ENCODE peak calls at places on chromosomes 2 and 18, in six cellular contexts. S is K562; N is HCT116; K is PC-3; B is naive thymus-derived CD4-positive, alpha-beta T cell; I is RWPE2. R is an unnamed sample.

GRCh38 chr2:16277117-16277516 is 336.8 kb downstream of the MYCN start:
- ATAC-seq in S (no peak), N (no peak), K (no peak), B (no peak), I (no peak), R (no peak)

GRCh38 chr18:47418746-47419145 is 167.3 kb upstream of the SKOR2 start:
- ATAC-seq in S (no peak), N (no peak), K (no peak), B (no peak), I (no peak), R (peak; percentile 41)

GRCh38 chr2:111624401-111625156 is 259.4 kb downstream of the ANAPC1 start:
- ATAC-seq in S (no peak), N (no peak), K (no peak), B (peak; percentile 67), I (peak; percentile 69), R (peak; percentile 78)

GRCh38 chr2:230991598-230991997 is 4.3 kb upstream of the SPATA3 start:
- ATAC-seq in S (no peak), N (no peak), K (no peak), B (no peak), I (no peak), R (no peak)

GRCh38 chr18:13801260-13801601 is 22.7 kb upstream of the MC5R start:
- ATAC-seq in S (no peak), N (peak; percentile 36), K (no peak), B (no peak), I (no peak), R (no peak)

GRCh38 chr18:22065311-22065710 is 104.1 kb upstream of the GATA6 start:
- ATAC-seq in S (peak; percentile 73), N (no peak), K (no peak), B (no peak), I (no peak), R (no peak)

GRCh38 chr2:215624423-215624829 is 188.6 kb upstream of the FN1 start:
- ATAC-seq in S (no peak), N (no peak), K (no peak), B (no peak), I (peak; percentile 49), R (peak; percentile 94)

GRCh38 chr2:120261387-120262006 is 8.8 kb downstream of the RALB start:
- ATAC-seq in S (no peak), N (no peak), K (no peak), B (peak; percentile 40), I (no peak), R (no peak)

GRCh38 chr2:128543646-128544045 is 225.0 kb upstream of the HS6ST1 start:
- ATAC-seq in S (no peak), N (peak; percentile 47), K (no peak), B (no peak), I (no peak), R (no peak)

GRCh38 chr2:88181511-88181910 is 11.4 kb downstream of the THNSL2 start:
- ATAC-seq in S (no peak), N (no peak), K (peak; percentile 33), B (no peak), I (peak; percentile 33), R (no peak)

GRCh38 chr2:71951067-71951436 is 196.6 kb downstream of the CYP26B1 start:
- ATAC-seq in S (no peak), N (no peak), K (no peak), B (no peak), I (no peak), R (no peak)

GRCh38 chr2:41387519-41387918 is 660.3 kb upstream of the PKDCC start:
- ATAC-seq in S (no peak), N (no peak), K (no peak), B (no peak), I (no peak), R (no peak)

GRCh38 chr2:24418166-24418843 is 58.0 kb upstream of the ITSN2 start:
- ATAC-seq in S (no peak), N (peak; percentile 34), K (no peak), B (no peak), I (no peak), R (no peak)

GRCh38 chr2:88828397-88829137 is 137.1 kb downstream of the RPIA start:
- ATAC-seq in S (no peak), N (no peak), K (peak; percentile 33), B (no peak), I (peak; percentile 65), R (peak; percentile 25)

GRCh38 chr2:207082619-207083018 is 83.1 kb downstream of the KLF7 start:
- ATAC-seq in S (no peak), N (no peak), K (peak; percentile 98), B (no peak), I (no peak), R (no peak)

GRCh38 chr2:240454031-240454901 is 18.8 kb downstream of the GPC1 start:
- ATAC-seq in S (no peak), N (no peak), K (no peak), B (no peak), I (no peak), R (no peak)

GRCh38 chr2:201261471-201261870 is 1.1 kb downstream of the CASP8 start:
- ATAC-seq in S (no peak), N (no peak), K (no peak), B (no peak), I (no peak), R (no peak)
- H3K4me1 ChIP-seq in S (peaks cover 26% of the 10 kb centered on the region), N (peaks cover 42% of the 10 kb centered on the region), K (peaks cover 30% of the 10 kb centered on the region), B (peaks cover 57% of the 10 kb centered on the region), I (peaks cover 31% of the 10 kb centered on the region), R (peaks cover 40% of the 10 kb centered on the region)

GRCh38 chr2:36544638-36545338 is 53.2 kb downstream of the FEZ2 start:
- ATAC-seq in S (peak; percentile 37), N (peak; percentile 60), K (peak; percentile 5), B (no peak), I (no peak), R (no peak)

GRCh38 chr2:36550006-36550405 is 48.0 kb downstream of the FEZ2 start:
- ATAC-seq in S (no peak), N (no peak), K (no peak), B (no peak), I (no peak), R (no peak)

GRCh38 chr2:36549063-36549662 is 48.8 kb downstream of the FEZ2 start:
- ATAC-seq in S (no peak), N (no peak), K (peak; percentile 9), B (peak; percentile 63), I (no peak), R (peak; percentile 19)

GRCh38 chr2:36545871-36546416 is 52.0 kb downstream of the FEZ2 start:
- ATAC-seq in S (no peak), N (no peak), K (no peak), B (no peak), I (no peak), R (no peak)

GRCh38 chr2:36547906-36548305 is 50.1 kb downstream of the FEZ2 start:
- ATAC-seq in S (no peak), N (no peak), K (peak; percentile 9), B (no peak), I (no peak), R (no peak)
- H3K4me1 ChIP-seq in S (no peaks in the 10 kb centered on the region), N (no peaks in the 10 kb centered on the region), K (no peaks in the 10 kb centered on the region), B (no peaks in the 10 kb centered on the region), I (no peaks in the 10 kb centered on the region), R (no peaks in the 10 kb centered on the region)

GRCh38 chr2:44120428-44120827 is 48.2 kb upstream of the PPM1B start:
- ATAC-seq in S (no peak), N (no peak), K (peak; percentile 73), B (peak; percentile 84), I (peak; percentile 92), R (no peak)
- H3K4me1 ChIP-seq in S (no peaks in the 10 kb centered on the region), N (no peaks in the 10 kb centered on the region), K (peaks cover 7% of the 10 kb centered on the region), B (peaks cover 7% of the 10 kb centered on the region), I (peaks cover 9% of the 10 kb centered on the region), R (no peaks in the 10 kb centered on the region)

GRCh38 chr18:78980777-78981651 is 1.4 kb downstream of the SALL3 start:
- ATAC-seq in S (no peak), N (no peak), K (no peak), B (no peak), I (no peak), R (no peak)
- H3K4me1 ChIP-seq in S (no peaks in the 10 kb centered on the region), N (no peaks in the 10 kb centered on the region), K (peaks cover 4% of the 10 kb centered on the region), B (no peaks in the 10 kb centered on the region), I (no peaks in the 10 kb centered on the region), R (no peaks in the 10 kb centered on the region)